ENCODE peak calls at places on chromosomes 16 and 17, in seven cellular contexts. F is Peyer's patch, J is endothelial cell, V is HL-60, S is type B pancreatic cell, M is GM06990, L is fibroblast of lung. P is an unnamed sample.

GRCh38 chr16:54937673-54938350 is 7.1 kb downstream of the IRX5 start:
- DNase-seq in F (no peak), J (no peak), V (no peak), S (no peak), M (no peak), L (no peak), P (no peak)

GRCh38 chr17:69434164-69434579 is 19.7 kb downstream of the MAP2K6 start:
- DNase-seq in F (no peak), J (no peak), V (no peak), S (no peak), M (no peak), L (peak), P (no peak)

GRCh38 chr17:66834919-66835454 is at the start of gene CACNG5:
- DNase-seq in F (no peak), J (peak), V (no peak), S (no peak), M (no peak), L (no peak), P (no peak)

GRCh38 chr16:933581-933980 is 37.2 kb downstream of the LMF1 start:
- DNase-seq in F (no peak), J (no peak), V (no peak), S (no peak), M (no peak), L (no peak), P (no peak)

GRCh38 chr17:50774225-50774803 is 7.0 kb upstream of the ANKRD40CL start:
- DNase-seq in F (no peak), J (no peak), V (no peak), S (no peak), M (no peak), L (no peak), P (no peak)

GRCh38 chr16:86960266-86960665 is 356.9 kb downstream of the C16orf95 start:
- DNase-seq in F (no peak), J (no peak), V (no peak), S (no peak), M (no peak), L (no peak), P (no peak)

GRCh38 chr17:51860934-51861561 is 297.5 kb downstream of the CA10 start:
- DNase-seq in F (peak), J (peak), V (peak), S (no peak), M (no peak), L (no peak), P (peak)

GRCh38 chr16:85428168-85428898 is 184.8 kb upstream of the GSE1 start:
- DNase-seq in F (peak), J (peak), V (peak), S (no peak), M (peak), L (no peak), P (peak)

GRCh38 chr16:2761472-2761871 is 9.0 kb downstream of the SRRM2 start:
- DNase-seq in F (no peak), J (no peak), V (no peak), S (no peak), M (no peak), L (no peak), P (no peak)

GRCh38 chr16:47016700-47017133 is 43.2 kb upstream of the DNAJA2 start:
- DNase-seq in F (no peak), J (no peak), V (peak), S (no peak), M (peak), L (no peak), P (no peak)

GRCh38 chr16:12729448-12729847 is 74.2 kb downstream of the CPPED1 start:
- DNase-seq in F (no peak), J (no peak), V (no peak), S (no peak), M (no peak), L (peak), P (no peak)

GRCh38 chr17:72139213-72139612 is 18.4 kb downstream of the SOX9 start:
- DNase-seq in F (no peak), J (no peak), V (no peak), S (no peak), M (no peak), L (peak), P (no peak)

GRCh38 chr17:72392056-72393010 is 271.5 kb downstream of the SOX9 start:
- DNase-seq in F (no peak), J (no peak), V (no peak), S (no peak), M (peak), L (peak), P (no peak)

DNA sequence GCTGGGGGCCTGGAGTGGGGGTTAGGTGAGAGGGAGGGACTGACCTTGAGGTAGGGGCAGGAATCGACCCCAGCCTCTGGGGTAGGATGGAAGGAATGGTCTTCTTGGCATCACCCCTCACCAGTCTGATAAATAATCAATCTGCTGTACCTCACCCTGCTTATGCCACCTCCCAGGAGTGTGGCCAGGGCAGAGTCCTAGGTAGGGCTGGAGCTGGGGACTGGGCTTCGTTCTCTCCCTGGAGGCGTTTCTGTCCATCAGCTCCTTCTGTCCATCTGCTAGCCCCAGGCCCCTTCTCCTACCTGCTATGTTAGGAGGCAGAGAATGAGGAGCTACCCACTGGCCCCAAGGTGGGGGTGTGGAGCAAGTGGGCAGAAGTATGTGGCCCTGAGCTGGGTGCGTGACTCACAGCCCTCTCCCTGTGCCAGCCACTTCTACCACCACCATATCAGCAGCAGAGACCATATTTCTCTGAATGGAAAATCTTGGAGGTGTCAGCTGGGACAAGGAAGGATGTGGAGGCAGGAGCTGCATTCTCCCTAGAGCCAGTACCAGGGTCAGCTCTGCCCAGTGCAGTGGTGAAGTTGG is 12.7 kb downstream of the SEZ6 start:
- DNase-seq in F (no peak), J (no peak), V (no peak), S (no peak), M (no peak), L (no peak), P (no peak)
- TF ChIP-seq CTCF in F (no peak), J (no peak), V (no peak), S (no peak), M (no peak), L (no peak), P (no peak)

DNA sequence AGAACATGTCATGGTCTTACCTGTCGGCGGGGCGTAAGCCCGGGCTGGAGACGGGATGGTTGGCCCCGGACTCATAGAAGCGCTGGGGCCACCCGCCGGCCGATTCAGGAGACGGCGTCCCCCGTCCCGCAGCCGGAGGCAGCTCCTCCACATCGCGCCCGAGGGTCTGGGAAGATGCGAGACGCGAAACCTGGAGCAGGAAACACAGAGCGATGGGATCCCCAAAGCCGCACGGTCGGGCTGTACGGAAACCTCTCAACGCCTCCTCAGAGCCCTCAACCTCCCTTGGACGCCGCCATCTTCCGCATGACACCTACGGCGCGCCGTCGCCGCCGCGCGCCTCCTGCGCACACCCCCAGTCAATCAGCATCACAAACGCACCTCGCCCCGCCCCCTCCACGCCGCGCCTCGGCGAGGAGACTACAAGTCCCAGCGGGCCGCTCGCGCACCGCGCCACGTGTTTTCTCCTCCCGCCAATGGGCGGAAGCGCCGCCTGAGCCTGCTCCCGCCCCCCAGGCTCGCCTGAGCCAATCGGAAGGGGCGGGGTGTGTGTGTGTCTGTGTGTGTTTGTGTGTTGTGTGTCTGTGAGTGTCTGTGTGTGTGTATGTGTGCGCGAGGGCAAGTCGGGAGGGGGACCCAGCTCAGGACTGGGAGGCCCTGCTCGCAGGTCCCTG is at the start of the genes ATPAF2 and GID4:
- DNase-seq in F (peak), J (peak), V (peak), S (peak), M (peak), L (peak), P (peak)
- TF ChIP-seq CTCF in F (peak), J (no peak), V (no peak), S (peak), M (peak), L (no peak), P (peak)

GRCh38 chr17:40410082-40410481 is 7.6 kb downstream of the TOP2A start:
- DNase-seq in F (no peak), J (no peak), V (no peak), S (no peak), M (no peak), L (no peak), P (no peak)

GRCh38 chr17:40402668-40403067 is 15.0 kb downstream of the TOP2A start:
- DNase-seq in F (no peak), J (no peak), V (no peak), S (no peak), M (no peak), L (no peak), P (no peak)

GRCh38 chr17:40404003-40404402 is 13.7 kb downstream of the TOP2A start:
- DNase-seq in F (no peak), J (no peak), V (no peak), S (no peak), M (no peak), L (no peak), P (no peak)

GRCh38 chr17:40411821-40412220 is 5.9 kb downstream of the TOP2A start:
- DNase-seq in F (no peak), J (no peak), V (no peak), S (no peak), M (no peak), L (no peak), P (no peak)

DNA sequence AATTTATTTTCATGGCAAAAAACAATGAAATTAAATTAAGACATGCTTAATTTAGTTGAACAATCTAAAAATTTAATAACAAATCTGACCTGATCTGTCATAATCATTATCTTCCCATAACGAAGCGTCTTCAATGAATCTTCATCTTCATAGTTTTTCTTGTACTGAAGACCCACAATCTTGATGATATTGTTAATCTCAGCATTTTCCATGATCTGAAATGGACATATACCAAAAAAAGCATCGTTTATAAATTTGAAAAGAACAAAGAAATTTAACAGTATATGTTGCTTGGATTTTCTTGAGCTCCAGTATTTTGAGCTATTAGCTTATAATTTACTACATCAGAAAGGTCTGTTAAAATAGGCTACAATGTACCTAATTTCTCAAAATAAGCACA is 10.2 kb downstream of the TOP2A start:
- DNase-seq in F (no peak), J (no peak), V (no peak), S (no peak), M (no peak), L (no peak), P (no peak)
- TF ChIP-seq CTCF in F (no peak), J (no peak), V (no peak), S (no peak), M (no peak), L (no peak), P (no peak)

GRCh38 chr17:28514571-28515002 is 8.4 kb downstream of the FOXN1 start:
- DNase-seq in F (peak), J (no peak), V (no peak), S (no peak), M (no peak), L (no peak), P (no peak)
- TF ChIP-seq CTCF in F (no peak), J (no peak), V (no peak), S (no peak), M (no peak), L (no peak), P (no peak)

DNA sequence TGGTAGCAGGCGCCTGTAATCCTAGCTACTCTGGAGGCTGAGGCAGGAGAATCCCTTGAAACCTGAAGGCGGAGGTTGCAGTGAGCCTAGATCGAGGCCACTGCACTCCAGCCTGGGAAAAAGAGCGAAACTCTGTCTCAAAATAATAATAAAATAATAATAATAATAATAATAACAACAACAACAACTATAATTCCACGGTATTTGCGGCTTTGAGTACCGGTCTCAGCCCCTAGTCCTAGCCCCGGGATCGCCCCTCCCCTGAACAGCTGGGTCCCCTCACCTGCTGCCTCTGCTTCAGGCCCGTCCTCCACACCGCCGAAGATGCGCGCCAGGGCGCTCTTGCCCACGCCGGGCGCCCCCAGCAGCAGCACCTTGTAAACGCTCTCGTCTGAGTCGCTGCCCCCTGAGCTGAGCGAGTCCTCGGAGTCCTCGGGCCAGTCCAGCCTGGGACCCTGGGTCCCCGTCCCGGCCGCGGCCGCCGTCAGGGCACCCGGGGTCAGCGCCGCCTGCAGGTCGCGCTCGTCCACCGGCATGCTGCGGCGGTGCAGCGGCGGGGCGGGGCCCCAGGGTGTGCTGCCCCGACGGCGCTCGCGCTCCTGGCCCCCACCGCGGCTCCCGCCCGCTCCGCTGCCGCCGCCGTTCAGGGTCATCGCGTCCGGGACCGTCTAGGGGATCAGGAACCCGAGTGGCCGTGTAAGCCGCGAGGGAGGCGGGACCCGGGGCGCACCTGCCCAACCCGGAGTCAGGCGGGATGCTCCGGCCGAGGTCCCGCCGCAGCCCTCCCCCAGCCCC is 611 bp downstream of the RRAD start:
- DNase-seq in F (peak), J (peak), V (no peak), S (no peak), M (peak), L (no peak), P (no peak)
- TF ChIP-seq CTCF in F (peak), J (peak), V (peak), S (peak), M (peak), L (peak), P (peak)

GRCh38 chr16:79211581-79211980 is 389.0 kb downstream of the MAF start:
- DNase-seq in F (no peak), J (no peak), V (no peak), S (no peak), M (no peak), L (no peak), P (no peak)

GRCh38 chr16:79210629-79211028 is 389.9 kb downstream of the MAF start:
- DNase-seq in F (no peak), J (no peak), V (no peak), S (no peak), M (no peak), L (no peak), P (no peak)

GRCh38 chr16:79215289-79215688 is 385.2 kb downstream of the MAF start:
- DNase-seq in F (no peak), J (no peak), V (no peak), S (no peak), M (no peak), L (no peak), P (no peak)

GRCh38 chr16:79212114-79212791 is 388.3 kb downstream of the MAF start:
- DNase-seq in F (no peak), J (no peak), V (no peak), S (no peak), M (no peak), L (no peak), P (no peak)

DNA sequence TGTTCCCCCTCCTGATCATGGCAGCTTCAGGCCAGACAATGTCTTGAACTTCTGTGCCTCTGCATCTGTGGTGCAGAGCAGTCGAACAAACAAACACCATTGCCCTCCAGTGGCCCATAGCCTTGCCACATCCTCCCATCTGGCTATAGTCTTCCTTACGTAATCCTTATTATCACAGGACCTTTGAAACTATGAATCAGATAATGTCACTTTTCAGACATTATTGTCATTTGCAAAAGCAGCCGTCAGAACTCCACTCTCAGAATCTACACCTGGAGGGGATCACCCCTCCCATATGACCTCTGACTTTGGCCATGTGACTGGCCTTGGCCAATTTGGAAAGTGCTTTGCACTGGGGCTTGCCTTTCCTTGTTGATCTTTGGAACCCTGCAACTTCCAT is 387.3 kb downstream of the MAF start:
- DNase-seq in F (peak), J (no peak), V (peak), S (no peak), M (no peak), L (no peak), P (no peak)
- TF ChIP-seq CTCF in F (peak), J (no peak), V (no peak), S (no peak), M (no peak), L (no peak), P (peak)

DNA sequence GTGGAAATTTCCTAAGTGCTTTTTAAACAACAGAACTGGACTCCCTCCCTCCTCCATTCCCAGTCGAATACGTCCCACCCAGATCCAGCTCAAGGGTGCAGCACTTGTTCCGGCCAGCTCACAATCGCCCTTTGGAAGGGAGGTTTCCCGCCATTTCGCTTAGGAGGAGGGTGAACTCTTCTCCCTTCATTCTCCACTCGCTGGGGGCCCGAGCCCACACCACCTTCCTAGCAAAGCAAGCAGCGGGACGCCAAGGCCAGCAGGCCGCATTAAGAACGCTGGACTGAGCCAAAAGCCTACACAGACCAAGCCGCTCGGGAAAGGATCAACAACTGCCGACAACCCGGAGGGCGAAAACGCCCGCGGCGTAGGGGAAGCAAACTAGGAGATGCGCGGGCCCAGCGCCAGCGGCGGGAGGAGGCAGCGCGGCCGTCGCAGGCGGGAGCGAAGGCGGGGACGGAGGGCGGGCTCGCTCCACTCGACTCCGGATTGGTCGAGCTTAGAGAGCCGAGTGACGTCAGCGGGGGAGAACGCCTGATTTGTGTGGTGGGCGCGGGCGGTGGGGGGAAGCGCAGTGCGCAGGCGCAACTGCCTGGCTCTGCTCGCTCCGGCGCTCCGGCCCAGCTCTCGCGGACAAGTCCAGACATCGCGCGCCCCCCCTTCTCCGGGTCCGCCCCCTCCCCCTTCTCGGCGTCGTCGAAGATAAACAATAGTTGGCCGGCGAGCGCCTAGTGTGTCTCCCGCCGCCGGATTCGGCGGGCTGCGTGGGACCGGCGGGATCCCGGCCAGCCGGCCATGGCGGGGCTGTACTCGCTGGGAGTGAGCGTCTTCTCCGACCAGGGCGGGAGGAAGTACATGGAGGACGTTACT is at the start of gene PPM1D:
- DNase-seq in F (peak), J (peak), V (peak), S (peak), M (peak), L (peak), P (peak)
- TF ChIP-seq CTCF in F (peak), J (no peak), V (no peak), S (peak), M (no peak), L (no peak), P (peak)

GRCh38 chr17:16464641-16465312 is 27.2 kb downstream of the LRRC75A start:
- DNase-seq in F (peak), J (no peak), V (no peak), S (no peak), M (no peak), L (no peak), P (no peak)

GRCh38 chr17:16464001-16464640 is 27.9 kb downstream of the LRRC75A start:
- DNase-seq in F (no peak), J (no peak), V (no peak), S (no peak), M (no peak), L (no peak), P (no peak)

GRCh38 chr17:16462070-16462864 is 29.7 kb downstream of the LRRC75A start:
- DNase-seq in F (no peak), J (no peak), V (no peak), S (no peak), M (no peak), L (no peak), P (no peak)

GRCh38 chr17:16461606-16461866 is 30.5 kb downstream of the LRRC75A start:
- DNase-seq in F (no peak), J (no peak), V (no peak), S (no peak), M (no peak), L (no peak), P (no peak)

GRCh38 chr17:16463341-16464000 is 28.5 kb downstream of the LRRC75A start:
- DNase-seq in F (peak), J (peak), V (no peak), S (no peak), M (no peak), L (peak), P (no peak)
- TF ChIP-seq CTCF in F (peak), J (no peak), V (no peak), S (peak), M (no peak), L (no peak), P (no peak)

P was measured in right lobe of liver.